ENCODE peak calls at places on chromosome 3, in six cellular contexts. H is mucosa of descending colon, W is spleen, P is D341Med, V is COR-L47, J is suprapubic skin. Y is an unnamed sample.

GRCh38 chr3:17030438-17030837 is 145.7 kb downstream of the PLCL2 start:
- DNase-seq in H (no peak), J (no peak), W (no peak), V (no peak), P (no peak), Y (no peak)

GRCh38 chr3:48896991-48897390 is 1.7 kb downstream of the SLC25A20 start:
- DNase-seq in W (no peak), J (no peak), V (no peak), H (no peak), P (no peak), Y (no peak)

GRCh38 chr3:129794319-129795201 is 99.0 kb downstream of the TMCC1 start:
- DNase-seq in H (peak), W (peak), P (peak), J (peak), V (peak), Y (no peak)

GRCh38 chr3:120285508-120285841 is 453 bp upstream of the GPR156 start:
- DNase-seq in H (no peak), J (no peak), W (no peak), V (no peak), P (no peak), Y (no peak)

GRCh38 chr3:53597136-53597915 is 102.9 kb downstream of the CACNA1D start:
- DNase-seq in H (no peak), P (no peak), V (no peak), J (no peak), W (no peak), Y (no peak)

GRCh38 chr3:113914646-113915045 is 33.2 kb upstream of the ZDHHC23 start:
- DNase-seq in V (no peak), P (no peak), H (no peak), W (no peak), J (no peak), Y (no peak)

GRCh38 chr3:112056451-112056929 is 22.0 kb downstream of the TMPRSS7 start:
- DNase-seq in V (no peak), W (no peak), J (no peak), H (no peak), P (no peak), Y (no peak)

GRCh38 chr3:36911990-36912804 is 32.7 kb downstream of the TRANK1 start:
- DNase-seq in P (no peak), J (no peak), W (no peak), H (no peak), V (no peak), Y (no peak)

GRCh38 chr3:87120850-87121249 is 106.3 kb upstream of the CHMP2B start:
- DNase-seq in H (no peak), W (no peak), P (no peak), V (no peak), J (no peak), Y (no peak)

GRCh38 chr3:46593979-46594378 is 18.3 kb upstream of the FAM240A start:
- DNase-seq in J (no peak), W (no peak), H (no peak), P (no peak), V (no peak), Y (no peak)

GRCh38 chr3:190526787-190527767 is 13.2 kb downstream of the IL1RAP start:
- DNase-seq in H (no peak), J (no peak), V (no peak), P (no peak), W (no peak), Y (no peak)

GRCh38 chr3:153338487-153338886 is 176.5 kb downstream of the RAP2B start:
- DNase-seq in J (no peak), H (no peak), P (no peak), W (no peak), V (no peak), Y (no peak)

GRCh38 chr3:29195055-29195454 is 85.8 kb upstream of the RBMS3 start:
- DNase-seq in V (no peak), W (no peak), J (no peak), P (no peak), H (no peak), Y (no peak)

GRCh38 chr3:160756907-160757623 is 1.0 kb downstream of the PPM1L start:
- DNase-seq in P (peak), J (no peak), H (peak), V (no peak), W (peak), Y (peak)

GRCh38 chr3:154898916-154899315 is 181.2 kb upstream of the MME start:
- DNase-seq in P (no peak), H (no peak), W (no peak), J (no peak), V (no peak), Y (no peak)

GRCh38 chr3:29169456-29169855 is 111.4 kb upstream of the RBMS3 start:
- DNase-seq in H (no peak), V (no peak), J (no peak), W (no peak), P (no peak), Y (no peak)

GRCh38 chr3:55376753-55377347 is 110.3 kb downstream of the WNT5A start:
- DNase-seq in V (no peak), H (no peak), P (no peak), W (no peak), J (no peak), Y (no peak)

GRCh38 chr3:129358177-129359101 is 70.0 kb downstream of the EFCAB12 start:
- DNase-seq in H (no peak), P (no peak), V (no peak), J (no peak), W (peak), Y (no peak)

GRCh38 chr3:98917608-98918007 is 16.1 kb upstream of the DCBLD2 start:
- DNase-seq in W (no peak), P (no peak), V (no peak), J (no peak), H (no peak), Y (no peak)

GRCh38 chr3:377158-377561 is 180.6 kb downstream of the CHL1 start:
- DNase-seq in H (no peak), W (no peak), J (no peak), V (no peak), P (peak), Y (no peak)

GRCh38 chr3:188605231-188605630 is 451.3 kb downstream of the LPP start:
- DNase-seq in V (no peak), J (no peak), P (no peak), H (no peak), W (no peak), Y (no peak)

Y was measured in hypothalamus.